ENCODE peak calls at places on chromosomes 4 and X, in four cellular contexts. One of them, this sample, is unnamed.

GRCh38 chrX:110588853-110589252 is 206.8 kb downstream of the CHRDL1 start:
- DNase-seq in HepG2: no peak
- DNase-seq in K562: no peak
- DNase-seq in GM12878: no peak
- DNase-seq in this sample: no peak

GRCh38 chrX:121323337-121323736 is 275.9 kb downstream of the GLUD2 start:
- DNase-seq in HepG2: no peak
- DNase-seq in K562: peak
- DNase-seq in GM12878: no peak
- DNase-seq in this sample: no peak

GRCh38 chr4:105709081-105709450 is 482 bp downstream of the GSTCD start:
- DNase-seq in HepG2: peak
- DNase-seq in K562: peak
- DNase-seq in GM12878: no peak
- DNase-seq in this sample: peak

GRCh38 chrX:120736989-120737388 is 107.1 kb upstream of the C1GALT1C1 start:
- DNase-seq in HepG2: no peak
- DNase-seq in K562: no peak
- DNase-seq in GM12878: no peak
- DNase-seq in this sample: no peak

GRCh38 chr4:127229866-127230608 is 402.7 kb upstream of the INTU start:
- DNase-seq in HepG2: no peak
- DNase-seq in K562: no peak
- DNase-seq in GM12878: no peak
- DNase-seq in this sample: no peak

GRCh38 chr4:94408549-94409374 is 43.0 kb upstream of the PDLIM5 start:
- DNase-seq in HepG2: peak
- DNase-seq in K562: peak
- DNase-seq in GM12878: no peak
- DNase-seq in this sample: no peak

GRCh38 chr4:125368684-125369083 is 53.9 kb downstream of the FAT4 start:
- DNase-seq in HepG2: no peak
- DNase-seq in K562: no peak
- DNase-seq in GM12878: no peak
- DNase-seq in this sample: no peak

GRCh38 chrX:41036668-41037326 is 48.4 kb upstream of the USP9X start:
- DNase-seq in HepG2: no peak
- DNase-seq in K562: no peak
- DNase-seq in GM12878: no peak
- DNase-seq in this sample: no peak

GRCh38 chrX:10636337-10636736 is 16.0 kb upstream of the MID1 start:
- DNase-seq in HepG2: no peak
- DNase-seq in K562: peak
- DNase-seq in GM12878: no peak
- DNase-seq in this sample: peak

GRCh38 chrX:19334945-19335626 is 8.6 kb upstream of the PDHA1 start:
- DNase-seq in HepG2: peak
- DNase-seq in K562: peak
- DNase-seq in GM12878: peak
- DNase-seq in this sample: peak

GRCh38 chr4:23333556-23333945 is 556.3 kb downstream of the PPARGC1A start:
- DNase-seq in HepG2: no peak
- DNase-seq in K562: no peak
- DNase-seq in GM12878: no peak
- DNase-seq in this sample: no peak

GRCh38 chrX:108299101-108299591 is 139.1 kb downstream of the COL4A6 start:
- DNase-seq in HepG2: peak
- DNase-seq in K562: no peak
- DNase-seq in GM12878: peak
- DNase-seq in this sample: no peak

GRCh38 chr4:141058739-141059507 is 74.3 kb downstream of the RNF150 start:
- DNase-seq in HepG2: no peak
- DNase-seq in K562: no peak
- DNase-seq in GM12878: no peak
- DNase-seq in this sample: no peak

GRCh38 chr4:54433686-54434085 is 204.6 kb downstream of the PDGFRA start:
- DNase-seq in HepG2: no peak
- DNase-seq in K562: peak
- DNase-seq in GM12878: no peak
- DNase-seq in this sample: peak

GRCh38 chr4:93830090-93830818 is 1.7 kb downstream of the ATOH1 start:
- DNase-seq in HepG2: no peak
- DNase-seq in K562: no peak
- DNase-seq in GM12878: no peak
- DNase-seq in this sample: no peak

GRCh38 chr4:601612-602558 is 23.5 kb upstream of the PDE6B start:
- DNase-seq in HepG2: no peak
- DNase-seq in K562: no peak
- DNase-seq in GM12878: no peak
- DNase-seq in this sample: no peak

GRCh38 chrX:11427082-11428033 is 134.1 kb downstream of the AMELX start:
- DNase-seq in HepG2: no peak
- DNase-seq in K562: peak
- DNase-seq in GM12878: no peak
- DNase-seq in this sample: no peak

GRCh38 chr4:138887741-138888140 is 127.8 kb upstream of the NOCT start:
- DNase-seq in HepG2: no peak
- DNase-seq in K562: no peak
- DNase-seq in GM12878: no peak
- DNase-seq in this sample: no peak

GRCh38 chr4:55132775-55133174 is 7.4 kb upstream of the KDR start:
- DNase-seq in HepG2: no peak
- DNase-seq in K562: no peak
- DNase-seq in GM12878: no peak
- DNase-seq in this sample: no peak

GRCh38 chr4:27210874-27211428 is 350.3 kb downstream of the STIM2 start:
- DNase-seq in HepG2: no peak
- DNase-seq in K562: no peak
- DNase-seq in GM12878: no peak
- DNase-seq in this sample: no peak

GRCh38 chrX:13899607-13900006 is 82.7 kb upstream of the GPM6B start:
- DNase-seq in HepG2: no peak
- DNase-seq in K562: no peak
- DNase-seq in GM12878: no peak
- DNase-seq in this sample: no peak

GRCh38 chrX:118025193-118025592 is 91.4 kb downstream of the KLHL13 start:
- DNase-seq in HepG2: no peak
- DNase-seq in K562: no peak
- DNase-seq in GM12878: no peak
- DNase-seq in this sample: no peak

GRCh38 chr4:48112017-48112667 is 21.9 kb downstream of the TXK start:
- DNase-seq in HepG2: no peak
- DNase-seq in K562: no peak
- DNase-seq in GM12878: no peak
- DNase-seq in this sample: no peak

GRCh38 chrX:65253817-65254216 is 277.6 kb upstream of the ZC4H2 start:
- DNase-seq in HepG2: no peak
- DNase-seq in K562: no peak
- DNase-seq in GM12878: no peak
- DNase-seq in this sample: no peak

GRCh38 chr4:151304755-151305154 is 20.6 kb downstream of the SH3D19 start:
- DNase-seq in HepG2: no peak
- DNase-seq in K562: no peak
- DNase-seq in GM12878: no peak
- DNase-seq in this sample: no peak

GRCh38 chrX:69179380-69179911 is 14.2 kb upstream of the PJA1 start:
- DNase-seq in HepG2: no peak
- DNase-seq in K562: no peak
- DNase-seq in GM12878: no peak
- DNase-seq in this sample: peak

GRCh38 chr4:72552447-72552846 is 16.6 kb downstream of the ADAMTS3 start:
- DNase-seq in HepG2: no peak
- DNase-seq in K562: no peak
- DNase-seq in GM12878: no peak
- DNase-seq in this sample: no peak

GRCh38 chr4:89929425-89930272 is 35.0 kb downstream of the MMRN1 start:
- DNase-seq in HepG2: no peak
- DNase-seq in K562: no peak
- DNase-seq in GM12878: peak
- DNase-seq in this sample: no peak

GRCh38 chr4:113809313-113809712 is 47.8 kb upstream of the CAMK2D start:
- DNase-seq in HepG2: no peak
- DNase-seq in K562: no peak
- DNase-seq in GM12878: no peak
- DNase-seq in this sample: no peak

GRCh38 chrX:3175659-3176438 is 134.6 kb downstream of the ARSF start:
- DNase-seq in HepG2: no peak
- DNase-seq in K562: peak
- DNase-seq in GM12878: no peak
- DNase-seq in this sample: no peak

GRCh38 chrX:3177851-3178250 is 136.6 kb downstream of the ARSF start:
- DNase-seq in HepG2: peak
- DNase-seq in K562: no peak
- DNase-seq in GM12878: no peak
- DNase-seq in this sample: no peak

GRCh38 chrX:3181846-3182245 is 140.6 kb downstream of the ARSF start:
- DNase-seq in HepG2: no peak
- DNase-seq in K562: no peak
- DNase-seq in GM12878: no peak
- DNase-seq in this sample: no peak

GRCh38 chrX:3178329-3178728 is 137.1 kb downstream of the ARSF start:
- DNase-seq in HepG2: no peak
- DNase-seq in K562: no peak
- DNase-seq in GM12878: no peak
- DNase-seq in this sample: no peak

DNA sequence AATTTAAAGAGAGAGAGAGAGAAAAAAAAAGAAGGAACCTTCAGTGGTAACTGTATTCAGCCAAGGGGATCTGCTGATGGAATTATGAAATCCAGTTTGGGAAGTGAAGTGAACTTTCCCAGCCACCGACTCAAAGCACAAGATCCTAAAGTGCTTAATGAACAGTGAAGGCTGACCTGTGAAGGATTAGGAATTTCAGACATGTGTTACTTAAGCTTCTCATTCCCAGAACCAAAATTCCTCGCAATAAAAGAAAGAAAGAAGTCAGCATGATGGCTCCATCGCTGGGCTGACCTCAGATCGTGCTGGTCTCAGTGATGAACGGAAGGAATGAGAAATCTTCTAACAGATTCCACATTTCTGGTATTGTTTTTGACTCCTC is 135.2 kb downstream of the ARSF start:
- DNase-seq in HepG2: no peak
- DNase-seq in K562: no peak
- DNase-seq in GM12878: no peak
- DNase-seq in this sample: no peak
- TF ChIP-seq FOXM1 in HepG2: no peak
- TF ChIP-seq FOXM1 in K562: no peak
- TF ChIP-seq FOXM1 in GM12878: no peak
- TF ChIP-seq FOXM1 in this sample: no peak

GRCh38 chr4:2596153-2596552 is 59.7 kb downstream of the FAM193A start:
- DNase-seq in HepG2: no peak
- DNase-seq in K562: no peak
- DNase-seq in GM12878: no peak
- DNase-seq in this sample: no peak

GRCh38 chr4:2600878-2601277 is 64.4 kb downstream of the FAM193A start:
- DNase-seq in HepG2: no peak
- DNase-seq in K562: no peak
- DNase-seq in GM12878: no peak
- DNase-seq in this sample: no peak

GRCh38 chr4:2595436-2595835 is 59.0 kb downstream of the FAM193A start:
- DNase-seq in HepG2: no peak
- DNase-seq in K562: peak
- DNase-seq in GM12878: no peak
- DNase-seq in this sample: no peak

GRCh38 chr4:2604614-2605013 is 68.2 kb downstream of the FAM193A start:
- DNase-seq in HepG2: no peak
- DNase-seq in K562: no peak
- DNase-seq in GM12878: no peak
- DNase-seq in this sample: no peak

DNA sequence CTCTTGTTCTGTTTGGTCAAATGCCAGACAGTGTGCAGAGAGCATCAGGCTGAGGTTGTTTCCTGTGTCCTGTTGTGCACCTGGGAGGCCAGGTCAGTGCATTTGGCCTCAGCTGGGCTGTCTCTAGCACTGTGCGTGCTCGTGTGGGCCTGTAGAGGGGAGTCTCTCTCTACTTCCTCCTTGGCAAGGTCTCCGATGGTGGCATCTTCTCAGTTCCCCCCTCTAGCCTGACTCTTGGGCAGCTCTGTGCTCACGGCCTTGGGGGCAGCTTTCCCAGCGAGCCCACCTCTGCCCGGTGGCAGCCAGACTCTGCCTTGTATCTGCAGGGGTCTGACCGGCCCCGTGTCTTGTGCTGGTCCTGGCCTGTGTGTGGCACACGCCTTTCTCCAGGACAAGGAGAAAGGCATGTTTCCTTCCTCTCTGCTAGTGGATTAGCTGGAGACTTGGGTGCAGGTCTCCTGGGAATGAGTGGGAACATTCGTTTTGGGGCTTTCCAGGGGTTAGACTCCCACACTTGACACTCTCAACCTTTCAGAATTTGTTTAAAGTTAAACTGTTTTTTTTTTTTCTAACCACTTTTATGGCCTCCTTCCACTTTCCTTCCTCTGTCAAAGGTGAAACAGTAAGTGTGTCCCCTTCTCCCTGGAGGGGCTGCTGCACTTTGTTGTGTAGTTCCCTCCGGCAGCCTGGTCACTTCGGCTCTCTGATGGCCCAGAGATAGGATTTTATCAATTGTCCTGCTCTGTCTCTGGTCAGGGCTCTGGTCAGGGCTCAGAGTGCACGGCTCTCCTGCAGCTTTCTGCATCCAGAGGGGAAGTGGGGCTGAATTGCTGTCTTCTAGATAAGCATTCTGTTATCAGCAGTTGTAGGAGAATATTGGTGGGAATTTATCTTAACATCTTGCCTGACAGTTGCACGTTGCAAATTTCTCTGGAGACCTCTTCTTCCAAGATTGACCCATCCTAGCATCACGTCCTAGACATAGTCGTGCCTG is 62.5 kb downstream of the FAM193A start:
- DNase-seq in HepG2: no peak
- DNase-seq in K562: peak
- DNase-seq in GM12878: peak
- DNase-seq in this sample: no peak
- TF ChIP-seq FOXK2 in HepG2: no peak
- TF ChIP-seq FOXK2 in K562: no peak
- TF ChIP-seq FOXK2 in GM12878: no peak
- TF ChIP-seq FOXK2 in this sample: no peak

DNA sequence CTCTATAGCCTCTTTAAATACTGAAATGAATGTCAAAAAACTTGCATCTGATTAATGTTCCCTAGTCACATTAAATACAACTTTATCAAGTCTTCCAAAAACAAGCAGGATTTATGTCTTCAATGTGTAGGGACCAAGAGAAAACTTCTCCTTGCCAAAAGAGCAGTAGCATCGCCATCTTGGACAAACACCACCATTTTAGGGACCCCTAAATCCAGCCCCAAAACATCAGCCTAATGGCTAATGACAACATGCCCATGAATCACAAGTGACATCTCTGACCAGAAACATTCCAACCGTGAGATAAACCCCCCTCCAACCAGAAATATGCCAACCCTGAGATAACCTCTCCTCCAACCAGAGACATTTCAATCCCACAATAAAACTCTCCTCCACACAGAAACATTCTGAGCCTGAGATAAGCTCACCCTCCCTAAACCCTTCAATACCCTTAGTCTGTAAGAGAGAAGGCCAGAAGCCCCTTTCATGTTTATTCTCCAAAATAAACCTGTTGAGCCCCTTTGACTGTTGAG is 697.4 kb downstream of the TRAM1L1 start:
- DNase-seq in HepG2: no peak
- DNase-seq in K562: no peak
- DNase-seq in GM12878: no peak
- DNase-seq in this sample: no peak
- TF ChIP-seq SP1 in HepG2: no peak
- TF ChIP-seq SP1 in K562: no peak
- TF ChIP-seq SP1 in GM12878: no peak
- TF ChIP-seq SP1 in this sample: no peak

GRCh38 chr4:184293552-184293951 is 75.9 kb upstream of the ENPP6 start:
- DNase-seq in HepG2: peak
- DNase-seq in K562: no peak
- DNase-seq in GM12878: no peak
- DNase-seq in this sample: no peak
- TF ChIP-seq FOXM1 in HepG2: no peak
- TF ChIP-seq FOXM1 in K562: no peak
- TF ChIP-seq FOXM1 in GM12878: no peak
- TF ChIP-seq FOXM1 in this sample: no peak